ENCODE peak calls at places on chromosomes 13 and 19, in four cellular contexts. U is fibroblast of lung, H is HCT116, S is colonic mucosa. D is an unnamed sample. For H3K27me3, the result is how much of the 10 kb centered on the place peaks cover.

GRCh38 chr19:33344210-33344609 is 29.3 kb upstream of the CEBPG start:
- DNase-seq in H (no peak), U (no peak), S (no peak), D (no peak)

GRCh38 chr13:53694814-53695533 is 666.4 kb downstream of the OLFM4 start:
- DNase-seq in H (no peak), U (no peak), S (no peak), D (no peak)

GRCh38 chr13:112957295-112957677 is 11.7 kb upstream of the MCF2L start:
- DNase-seq in U (no peak), S (no peak), H (no peak), D (no peak)

GRCh38 chr13:46831588-46832194 is 34.7 kb upstream of the ESD start:
- DNase-seq in U (peak), H (peak), S (peak), D (peak)

GRCh38 chr13:113061271-113061625 is 44.3 kb upstream of the F7 start:
- DNase-seq in U (no peak), H (no peak), S (no peak), D (no peak)

GRCh38 chr13:52925775-52926285 is 77.4 kb upstream of the PCDH8 start:
- DNase-seq in S (no peak), H (no peak), U (no peak), D (peak)

GRCh38 chr13:74574964-74575728 is 440.9 kb upstream of the KLF12 start:
- DNase-seq in S (no peak), U (no peak), H (no peak), D (no peak)

GRCh38 chr13:74562381-74562780 is 428.2 kb upstream of the KLF12 start:
- DNase-seq in S (no peak), H (no peak), U (peak), D (no peak)

GRCh38 chr19:31715249-31715944 is 366.2 kb upstream of the TSHZ3 start:
- DNase-seq in U (peak), S (no peak), H (no peak), D (no peak)

GRCh38 chr19:40560092-40560507 is 16.6 kb upstream of the SHKBP1 start:
- DNase-seq in U (no peak), H (no peak), S (no peak), D (no peak)

GRCh38 chr13:67186985-67187569 is 43.1 kb downstream of the PCDH9 start:
- DNase-seq in S (no peak), U (no peak), H (no peak), D (no peak)

GRCh38 chr19:34482380-34483250 is 1.1 kb downstream of the WTIP start:
- DNase-seq in S (no peak), U (peak), H (no peak), D (no peak)

GRCh38 chr13:19052931-19053330 is 128.7 kb downstream of the TUBA3C start:
- DNase-seq in U (no peak), S (no peak), H (no peak), D (no peak)

GRCh38 chr13:37059848-37060192 is 332 bp upstream of the SUPT20H start:
- DNase-seq in S (no peak), H (no peak), U (no peak), D (no peak)

GRCh38 chr13:44086389-44086788 is 206.7 kb downstream of the LACC1 start:
- DNase-seq in H (no peak), U (no peak), S (no peak), D (no peak)

GRCh38 chr19:6802336-6803035 is 30.0 kb downstream of the VAV1 start:
- DNase-seq in S (peak), U (no peak), H (peak), D (peak)

GRCh38 chr13:100976993-100977392 is 302.4 kb upstream of the TMTC4 start:
- DNase-seq in U (peak), S (no peak), H (no peak), D (no peak)

GRCh38 chr19:53594811-53595509 is 36.8 kb upstream of the DPRX start:
- DNase-seq in U (no peak), H (no peak), S (no peak), D (no peak)

GRCh38 chr19:35327642-35328041 is 1.3 kb upstream of the CD22 start:
- DNase-seq in S (no peak), U (no peak), H (no peak), D (no peak)

GRCh38 chr19:13095934-13096890 is 6.4 kb downstream of the LYL1 start:
- DNase-seq in H (no peak), U (no peak), S (no peak), D (no peak)

GRCh38 chr13:81017525-81018152 is 676.7 kb upstream of the SPRY2 start:
- DNase-seq in H (peak), S (no peak), U (peak), D (peak)

GRCh38 chr19:48836089-48837017 is at the start of gene HSD17B14:
- DNase-seq in S (no peak), U (peak), H (no peak), D (no peak)

GRCh38 chr13:45231722-45232121 is 30.9 kb upstream of the KCTD4 start:
- DNase-seq in H (no peak), U (peak), S (no peak), D (peak)

GRCh38 chr13:97286317-97287046 is 64.3 kb downstream of the MBNL2 start:
- DNase-seq in U (no peak), H (no peak), S (no peak), D (no peak)

GRCh38 chr19:33752945-33753344 is 43.7 kb upstream of the KCTD15 start:
- DNase-seq in S (no peak), H (no peak), U (no peak), D (no peak)

GRCh38 chr19:10402441-10403038 is 802 bp downstream of the CDC37 start:
- DNase-seq in S (peak), H (no peak), U (peak), D (no peak)

GRCh38 chr13:36712290-36712689 is 38.5 kb downstream of the SERTM1 start:
- DNase-seq in U (peak), H (no peak), S (no peak), D (no peak)

DNA sequence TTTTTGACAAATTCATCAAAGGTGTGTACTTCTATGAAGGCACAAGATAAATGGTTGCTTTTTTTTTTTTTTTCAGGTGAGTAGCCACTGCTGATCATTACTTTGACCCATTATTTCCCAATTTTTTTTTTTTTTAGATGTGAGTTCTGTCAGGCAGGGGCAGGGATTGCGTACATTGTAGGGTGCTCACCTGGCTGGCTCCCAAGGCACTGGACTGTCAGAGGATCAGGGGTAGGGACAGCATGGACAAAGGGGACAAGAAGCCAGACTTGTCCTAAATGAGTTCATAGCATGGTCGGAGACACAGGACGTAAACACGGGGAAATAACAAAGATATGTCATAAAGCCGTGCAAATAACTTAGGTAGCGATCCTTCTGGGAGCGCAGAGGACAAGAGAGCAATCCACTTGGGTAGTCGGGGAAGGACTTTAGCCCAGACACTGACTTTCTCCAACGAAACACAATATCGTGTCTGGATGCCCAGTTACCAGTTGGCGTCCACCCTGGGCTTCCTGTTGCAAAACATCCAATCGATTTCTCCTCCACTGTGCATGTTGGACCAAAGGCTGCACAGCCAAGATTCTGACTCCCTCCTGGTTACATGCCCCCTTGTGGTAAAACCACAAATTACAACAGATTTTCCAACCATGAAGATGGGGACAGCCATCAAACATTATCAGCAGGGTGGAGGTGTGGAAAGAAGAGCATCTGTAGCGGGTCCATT is 27.5 kb upstream of the KATNAL1 start:
- DNase-seq in U (no peak), S (peak), H (peak), D (peak)
- TF ChIP-seq CTCF in U (peak), S (peak), H (peak), D (peak)

GRCh38 chr19:789473-790052 is 7.7 kb upstream of the PTBP1 start:
- DNase-seq in H (no peak), S (no peak), U (no peak), D (no peak)
- H3K4me3 ChIP-seq in H (no peak), S (no peak), U (no peak), D (no peak)

GRCh38 chr19:55080915-55081772 is 5.5 kb downstream of the EPS8L1 start:
- DNase-seq in S (peak), U (peak), H (peak), D (peak)

GRCh38 chr19:55081773-55082022 is 6.0 kb downstream of the EPS8L1 start:
- DNase-seq in S (no peak), U (no peak), H (no peak), D (no peak)

GRCh38 chr19:55080121-55080914 is 4.6 kb downstream of the EPS8L1 start:
- DNase-seq in U (peak), S (peak), H (peak), D (peak)

GRCh38 chr19:55078996-55079395 is 3.3 kb downstream of the EPS8L1 start:
- DNase-seq in H (no peak), U (no peak), S (no peak), D (no peak)

DNA sequence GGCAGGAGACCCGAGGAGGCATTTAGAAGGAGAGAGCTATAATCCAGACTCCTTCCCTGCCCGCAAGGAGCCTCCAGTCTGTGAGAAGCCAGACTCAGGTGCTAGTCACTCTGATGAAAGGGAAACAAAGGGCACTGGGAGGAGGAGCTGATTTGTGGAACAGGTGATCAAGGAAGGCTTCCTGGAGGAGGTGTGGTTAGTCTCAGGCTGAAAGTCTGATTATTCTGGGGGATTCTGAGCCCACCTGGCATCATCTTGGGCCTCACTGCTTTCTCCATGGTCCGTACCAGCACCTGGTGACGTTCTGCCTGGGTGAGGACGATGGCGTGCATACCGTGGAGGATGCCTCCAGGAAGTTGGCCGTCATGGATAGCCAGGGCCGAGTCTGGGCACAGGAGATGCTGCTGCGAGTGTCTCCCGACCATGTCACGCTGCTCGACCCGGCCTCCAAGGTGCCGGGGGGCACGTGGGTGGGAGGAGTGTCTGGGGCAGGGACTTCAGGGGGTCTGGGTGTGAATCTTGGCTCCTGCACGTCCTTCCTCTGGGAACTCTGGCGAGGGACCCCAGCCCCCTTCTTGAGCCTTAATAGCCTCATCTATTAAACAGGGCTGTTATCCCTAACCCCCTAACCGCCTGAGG is 3.9 kb downstream of the EPS8L1 start:
- DNase-seq in S (no peak), U (no peak), H (no peak), D (no peak)
- H3K27me3 ChIP-seq in S (under half), U (under half), H (under half), D (under half)

GRCh38 chr19:18604820-18605159 is 1.8 kb downstream of the CRLF1 start:
- DNase-seq in S (no peak), H (no peak), U (no peak), D (no peak)

GRCh38 chr19:18605196-18605545 is 1.4 kb downstream of the CRLF1 start:
- DNase-seq in U (no peak), S (no peak), H (no peak), D (no peak)

GRCh38 chr19:18601875-18602274 is 4.7 kb downstream of the CRLF1 start:
- DNase-seq in H (no peak), S (no peak), U (no peak), D (peak)

GRCh38 chr19:18603958-18604819 is 2.4 kb downstream of the CRLF1 start:
- DNase-seq in S (no peak), H (no peak), U (no peak), D (no peak)

GRCh38 chr19:18603255-18603957 is 3.2 kb downstream of the CRLF1 start:
- DNase-seq in S (no peak), H (no peak), U (peak), D (no peak)
- TF ChIP-seq CTCF in S (no peak), H (no peak), U (peak), D (no peak)

GRCh38 chr19:15282311-15282705 is 50.0 kb downstream of the BRD4 start:
- DNase-seq in H (no peak), U (no peak), S (no peak), D (peak)
- H3K4me3 ChIP-seq in H (no peak), U (no peak), S (no peak), D (no peak)

DNA sequence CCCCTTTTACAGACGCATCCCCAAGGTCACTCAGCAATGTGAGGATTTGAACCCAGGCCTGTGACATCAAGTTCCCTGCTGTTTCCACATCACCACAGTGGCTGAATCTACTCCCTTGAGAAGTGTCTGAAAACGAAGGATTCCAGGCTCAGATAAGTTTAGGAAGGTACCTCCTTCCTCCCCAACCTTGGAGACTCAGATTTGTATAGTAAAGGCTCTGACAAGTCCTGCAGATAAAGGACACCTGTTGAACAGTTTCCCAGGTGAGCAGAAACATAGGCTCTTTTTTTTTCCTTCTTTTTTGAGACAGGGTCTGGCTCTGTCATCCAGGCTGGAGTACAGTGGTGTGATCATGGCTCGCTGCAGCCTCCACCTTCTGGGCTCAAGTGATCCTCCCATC is 56.4 kb upstream of the PTPRS start:
- DNase-seq in U (no peak), H (no peak), S (no peak), D (no peak)
- H3K27me3 ChIP-seq in U (under half), H (under half), S (under half), D (under half)

DNA sequence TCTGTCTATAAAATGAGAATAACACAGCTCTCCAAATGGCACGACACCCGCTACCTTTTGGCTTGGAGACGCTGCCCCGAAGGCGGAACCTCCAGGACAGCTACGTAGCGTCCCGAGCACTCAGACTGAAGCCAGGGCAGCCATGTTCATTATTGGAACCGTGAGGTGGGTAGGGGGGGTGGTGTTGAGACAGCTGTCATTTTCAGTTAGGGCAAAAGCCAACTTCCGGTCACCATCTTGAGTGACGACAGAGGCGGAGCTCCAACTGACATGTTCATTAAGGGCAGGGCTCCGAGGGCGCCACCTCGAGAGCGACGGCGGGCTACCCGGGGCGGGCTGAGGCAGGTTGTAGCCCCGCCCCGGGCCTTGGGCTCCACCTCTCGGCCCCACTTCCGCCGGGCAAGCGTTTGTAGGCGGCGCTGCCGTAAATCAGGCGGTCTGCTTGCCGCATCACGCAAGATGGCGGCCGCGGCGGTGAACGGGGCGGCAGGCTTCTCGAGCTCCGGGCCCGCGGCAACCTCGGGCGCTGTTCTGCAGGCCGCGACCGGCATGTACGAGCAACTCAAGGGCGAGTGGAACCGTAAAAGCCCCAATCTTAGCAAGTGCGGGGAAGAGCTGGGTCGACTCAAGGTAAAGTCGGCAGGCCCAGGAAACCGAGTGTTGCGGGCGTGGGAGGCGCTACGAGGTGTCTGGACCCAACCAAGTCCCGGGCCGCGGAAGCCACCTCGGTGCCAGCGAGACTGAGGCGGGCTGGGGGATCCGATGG is at the start of gene PSMD8:
- DNase-seq in H (peak), U (peak), S (peak), D (peak)
- TF ChIP-seq CTCF in H (no peak), U (no peak), S (no peak), D (peak)

D was measured in bronchial epithelial cell.